ENCODE peak calls at places on chromosome 18, in four cellular contexts. S is endodermal cell, T is NCI-H2171 treated with DMSO at 0.1 percent for 48 hours, H is heart right ventricle. Z is an unnamed sample.

GRCh38 chr18:58212274-58212673 is 168.2 kb downstream of the NEDD4L start:
- DNase-seq in S (no peak), T (no peak), H (no peak), Z (no peak)

GRCh38 chr18:3529597-3529996 is 79.6 kb downstream of the TGIF1 start:
- DNase-seq in S (no peak), T (peak; percentile 92), H (no peak), Z (peak; percentile 31)

GRCh38 chr18:12409466-12409865 is 1.7 kb downstream of the PRELID3A start:
- DNase-seq in S (no peak), T (no peak), H (no peak), Z (no peak)

GRCh38 chr18:48924621-48925601 is 25.9 kb downstream of the SMAD7 start:
- DNase-seq in S (peak; percentile 52), T (no peak), H (no peak), Z (no peak)

GRCh38 chr18:68564961-68565360 is 149.9 kb downstream of the TMX3 start:
- DNase-seq in S (no peak), T (peak; percentile 66), H (no peak), Z (no peak)

GRCh38 chr18:61954347-61954746 is 61.5 kb upstream of the RNF152 start:
- DNase-seq in S (no peak), T (no peak), H (no peak), Z (no peak)

GRCh38 chr18:55413474-55413873 is 174.5 kb downstream of the TCF4 start:
- DNase-seq in S (no peak), T (no peak), H (no peak), Z (no peak)

GRCh38 chr18:59549797-59550516 is 147.3 kb downstream of the CCBE1 start:
- DNase-seq in S (no peak), T (peak; percentile 31), H (peak; percentile 50), Z (no peak)

GRCh38 chr18:23811176-23811575 is 121.9 kb downstream of the LAMA3 start:
- DNase-seq in S (no peak), T (no peak), H (no peak), Z (no peak)

GRCh38 chr18:6546229-6546628 is 131.5 kb upstream of the L3MBTL4 start:
- DNase-seq in S (no peak), T (peak; percentile 10), H (no peak), Z (no peak)